ENCODE peak calls at places on chromosomes 13 and 19, in nine cellular contexts. P is cardiac muscle cell, I is NCI-H2081, W is hypothalamus, Q is GDM1, N is H7, O is thyroid gland, V is ELR, K is fibroblast of villous mesenchyme. Z is an unnamed sample.

GRCh38 chr19:4597975-4598671 is 38.6 kb upstream of the SEMA6B start:
- DNase-seq in P (peak; percentile 92), I (no peak), W (peak; percentile 17), Q (peak; percentile 71), N (peak; percentile 98), O (peak; percentile 7), V (peak; percentile 64), K (peak; percentile 42), Z (peak; percentile 67)

GRCh38 chr13:20391597-20392452 is 133.8 kb downstream of the CRYL1 start:
- DNase-seq in P (no peak), I (no peak), W (no peak), Q (no peak), N (peak; percentile 73), O (no peak), V (peak; percentile 21), K (no peak), Z (peak; percentile 27)

GRCh38 chr13:62387642-62388041 is 972.0 kb upstream of the PCDH20 start:
- DNase-seq in P (no peak), I (peak; percentile 24), W (no peak), Q (no peak), N (peak; percentile 10), O (no peak), V (peak; percentile 58), K (no peak), Z (no peak)

GRCh38 chr13:53473397-53473796 is 444.8 kb downstream of the OLFM4 start:
- DNase-seq in P (no peak), I (no peak), W (no peak), Q (no peak), N (no peak), O (no peak), V (no peak), K (no peak), Z (no peak)

GRCh38 chr19:33514885-33515485 is 6.6 kb downstream of the PEPD start:
- DNase-seq in P (no peak), I (no peak), W (no peak), Q (no peak), N (peak; percentile 41), O (peak; percentile 33), V (peak; percentile 83), K (peak; percentile 7), Z (peak; percentile 46)

GRCh38 chr13:28100149-28101121 is at the start of gene FLT3:
- DNase-seq in P (peak; percentile 49), I (peak; percentile 34), W (no peak), Q (peak; percentile 59), N (peak; percentile 93), O (peak; percentile 42), V (peak; percentile 60), K (peak; percentile 28), Z (peak; percentile 62)

GRCh38 chr13:96238241-96238640 is 148.3 kb downstream of the HS6ST3 start:
- DNase-seq in P (no peak), I (no peak), W (no peak), Q (no peak), N (no peak), O (no peak), V (no peak), K (no peak), Z (no peak)

GRCh38 chr19:58395979-58396627 is 647 bp downstream of the RNF225 start:
- DNase-seq in P (no peak), I (no peak), W (no peak), Q (no peak), N (peak; percentile 81), O (peak; percentile 47), V (no peak), K (no peak), Z (no peak)

GRCh38 chr13:33904431-33904830 is 86.5 kb downstream of the RFC3 start:
- DNase-seq in P (no peak), I (no peak), W (no peak), Q (no peak), N (no peak), O (no peak), V (no peak), K (no peak), Z (no peak)

GRCh38 chr13:59121507-59121906 is 1042.2 kb downstream of the DIAPH3 start:
- DNase-seq in P (no peak), I (no peak), W (no peak), Q (no peak), N (no peak), O (no peak), V (no peak), K (no peak), Z (no peak)

GRCh38 chr13:114148521-114148855 is 16.1 kb upstream of the RASA3 start:
- DNase-seq in P (no peak), I (no peak), W (no peak), Q (peak; percentile 93), N (peak; percentile 26), O (no peak), V (no peak), K (no peak), Z (peak; percentile 94)

GRCh38 chr13:60662595-60662994 is 265.6 kb downstream of the TDRD3 start:
- DNase-seq in P (no peak), I (no peak), W (no peak), Q (no peak), N (no peak), O (no peak), V (no peak), K (no peak), Z (no peak)

GRCh38 chr19:39533791-39534190 is 1.1 kb upstream of the EID2B start:
- DNase-seq in P (no peak), I (no peak), W (no peak), Q (no peak), N (no peak), O (no peak), V (no peak), K (no peak), Z (no peak)

Z was measured in activated naive CD4-positive, alpha-beta T cell treated with anti-CD3 and anti-CD28 coated beads, Interleukin-2, amount 10 ng/mL, durations not matched to agents 7 days and 5 days.